ENCODE peak calls at places on chromosomes 1 and 21, in eight cellular contexts. P, K, L, V, N, Z, H and Y are unnamed samples.

GRCh38 chr1:60681095-60681860 is 401.1 kb upstream of the NFIA start:
- DNase-seq in H (no peak), L (no peak), N (no peak), K (no peak), V (no peak), P (no peak), Z (peak), Y (no peak)

GRCh38 chr1:196501760-196502428 is 106.3 kb downstream of the KCNT2 start:
- DNase-seq in Z (no peak), P (no peak), N (no peak), L (no peak), K (no peak), H (no peak), V (no peak), Y (no peak)

GRCh38 chr1:74731399-74732052 is 1.3 kb downstream of the CRYZ start:
- DNase-seq in Z (peak), N (peak), H (peak), P (no peak), K (peak), V (no peak), L (peak), Y (no peak)

GRCh38 chr21:44755227-44755626 is 43.9 kb upstream of the TSPEAR start:
- DNase-seq in K (peak), Z (peak), L (peak), H (no peak), P (no peak), V (no peak), N (peak), Y (peak)

GRCh38 chr1:51535006-51535592 is 16.0 kb upstream of the EPS15 start:
- DNase-seq in H (peak), L (peak), N (peak), P (peak), Z (peak), V (peak), K (peak), Y (no peak)

GRCh38 chr1:15948600-15949452 is 27.1 kb downstream of the ZBTB17 start:
- DNase-seq in N (peak), V (no peak), L (no peak), H (peak), K (peak), Z (peak), P (no peak), Y (no peak)

GRCh38 chr1:226738995-226739695 is at the start of gene ITPKB:
- DNase-seq in N (no peak), K (peak), Z (peak), P (peak), H (peak), V (no peak), L (peak), Y (no peak)

GRCh38 chr1:228160201-228160761 is 5.3 kb upstream of the IBA57 start:
- DNase-seq in P (no peak), Z (no peak), H (no peak), L (no peak), K (no peak), N (no peak), V (no peak), Y (no peak)

GRCh38 chr1:161879261-161879660 is 113.1 kb downstream of the ATF6 start:
- DNase-seq in Z (no peak), P (no peak), V (no peak), L (no peak), H (no peak), N (no peak), K (no peak), Y (no peak)

GRCh38 chr1:153680120-153680403 is 1.6 kb downstream of the NPR1 start:
- DNase-seq in K (no peak), H (no peak), P (no peak), Z (no peak), N (no peak), L (no peak), V (no peak), Y (no peak)

GRCh38 chr1:143691400-143691891 is 280.3 kb downstream of the FAM72C start:
- DNase-seq in V (peak), H (peak), Z (no peak), N (peak), P (no peak), K (no peak), L (peak), Y (no peak)

GRCh38 chr1:149885364-149886111 is 13.8 kb upstream of the BOLA1 start:
- DNase-seq in N (peak), K (peak), H (peak), P (no peak), V (peak), Z (peak), L (peak), Y (no peak)

GRCh38 chr1:13829152-13829769 is 129.3 kb downstream of the PRDM2 start:
- DNase-seq in L (peak), P (no peak), Z (no peak), K (no peak), N (peak), V (peak), H (no peak), Y (no peak)

GRCh38 chr1:13830170-13830569 is 130.2 kb downstream of the PRDM2 start:
- DNase-seq in P (no peak), N (no peak), V (no peak), K (no peak), Z (no peak), H (no peak), L (no peak), Y (no peak)

GRCh38 chr1:13830616-13831280 is 130.8 kb downstream of the PRDM2 start:
- DNase-seq in P (no peak), K (peak), N (no peak), V (no peak), H (no peak), Z (no peak), L (no peak), Y (no peak)

GRCh38 chr1:13826591-13826990 is 126.6 kb downstream of the PRDM2 start:
- DNase-seq in K (no peak), N (no peak), Z (no peak), H (no peak), V (no peak), L (no peak), P (no peak), Y (no peak)

GRCh38 chr1:13828454-13829151 is 128.6 kb downstream of the PRDM2 start:
- DNase-seq in K (no peak), N (peak), L (peak), V (peak), P (peak), H (peak), Z (no peak), Y (no peak)
- H3K27ac ChIP-seq in K (no peak), N (no peak), L (no peak), V (no peak), P (no peak), H (no peak), Z (no peak), Y (no peak)

DNA sequence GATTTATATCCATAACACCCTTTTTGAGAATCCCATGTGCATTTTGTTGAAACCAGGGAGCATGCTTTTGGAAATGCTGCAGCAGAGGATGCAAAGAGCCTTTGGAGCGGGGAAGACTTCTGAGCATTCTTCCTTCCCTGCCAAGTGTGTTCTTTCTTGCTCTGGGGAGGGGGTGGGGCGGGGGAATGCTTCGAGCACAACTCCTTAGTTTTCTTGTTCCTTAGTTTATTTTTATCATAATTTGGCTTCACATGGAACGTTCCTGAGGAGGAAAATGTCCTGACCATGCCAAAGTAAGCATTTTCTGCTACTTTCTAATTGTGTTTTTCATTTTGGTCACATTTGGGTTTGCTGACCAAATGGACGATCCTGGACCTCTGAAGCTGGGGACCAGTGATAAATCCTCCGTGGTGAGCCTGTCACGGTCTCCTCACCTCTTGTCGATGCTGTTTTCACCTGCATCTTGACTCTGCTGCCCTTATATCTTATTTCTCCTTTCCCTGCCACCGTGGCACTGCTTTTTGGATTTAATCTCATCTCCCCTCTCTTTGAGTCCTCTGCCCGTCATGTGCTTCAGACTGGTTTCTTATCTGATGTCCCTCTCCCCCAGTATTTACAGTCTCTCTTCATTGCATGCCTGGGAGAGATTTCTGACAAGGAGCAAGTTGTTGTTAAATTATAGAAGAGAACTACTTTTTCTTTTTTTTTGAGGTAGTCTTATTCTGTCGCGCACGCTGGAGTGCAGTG is 2.4 kb downstream of the CTPS1 start:
- DNase-seq in V (no peak), L (no peak), N (no peak), Z (no peak), P (no peak), K (peak), H (peak), Y (no peak)
- H3K9ac ChIP-seq in V (peak), L (peak), N (peak), Z (no peak), P (peak), K (no peak), H (no peak), Y (peak)

GRCh38 chr1:199751524-199751923 is 276.0 kb upstream of the NR5A2 start:
- DNase-seq in K (no peak), Z (no peak), L (no peak), N (no peak), V (no peak), P (no peak), H (no peak), Y (no peak)

GRCh38 chr1:199752688-199753027 is 274.9 kb upstream of the NR5A2 start:
- DNase-seq in Z (no peak), K (no peak), L (no peak), P (no peak), V (no peak), N (no peak), H (no peak), Y (no peak)

GRCh38 chr1:199751962-199752687 is 275.4 kb upstream of the NR5A2 start:
- DNase-seq in L (no peak), H (no peak), Z (no peak), V (no peak), K (no peak), P (no peak), N (no peak), Y (no peak)

GRCh38 chr1:199746985-199747384 is 280.5 kb upstream of the NR5A2 start:
- DNase-seq in L (no peak), P (no peak), Z (no peak), N (no peak), K (no peak), V (no peak), H (no peak), Y (no peak)

GRCh38 chr1:199747984-199748383 is 279.5 kb upstream of the NR5A2 start:
- DNase-seq in Z (no peak), K (no peak), P (no peak), V (no peak), L (no peak), N (no peak), H (no peak), Y (no peak)
- TF ChIP-seq EZH2 in Z (no peak), K (no peak), P (no peak), V (no peak), L (no peak), N (no peak), H (no peak), Y (no peak)

DNA sequence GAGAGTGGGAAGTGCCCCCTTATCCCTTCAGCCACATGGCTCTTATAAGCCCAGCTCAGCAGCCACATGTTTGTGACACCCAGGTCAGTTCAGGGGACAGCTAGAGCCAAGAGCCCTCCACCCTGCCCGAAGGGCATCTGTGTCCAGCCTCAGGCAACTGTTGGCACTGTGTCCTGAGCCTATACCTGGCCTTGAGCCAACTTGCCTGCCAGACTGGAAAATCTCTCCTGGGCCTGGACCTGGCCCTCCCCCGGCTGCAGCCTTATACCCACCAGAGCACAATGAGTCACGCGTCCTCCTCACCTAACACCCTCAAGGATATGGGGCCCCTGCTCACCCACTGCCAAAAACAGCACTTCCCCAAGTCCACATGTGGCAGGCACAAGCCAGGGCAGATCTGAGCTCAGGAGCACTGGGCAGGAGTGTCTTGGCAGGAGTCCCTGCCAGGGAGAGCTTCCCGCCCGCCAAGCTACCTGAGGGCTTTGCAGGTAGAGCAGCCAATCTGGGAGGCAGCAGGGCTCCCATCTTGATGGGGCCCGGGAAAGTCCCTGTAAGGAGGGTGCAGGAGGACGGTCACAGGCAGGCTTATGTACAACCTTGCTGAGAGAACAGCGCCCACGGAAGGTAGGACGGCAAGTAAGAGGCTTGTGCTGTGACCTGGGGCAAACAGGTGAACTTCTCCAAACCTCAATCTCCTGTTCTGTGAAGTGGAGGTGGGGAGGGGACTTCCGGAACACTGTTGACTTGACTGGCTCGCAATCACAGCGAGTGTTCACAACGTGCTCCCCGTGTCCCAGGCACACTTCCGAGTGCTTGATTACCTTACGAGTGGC is 19.8 kb upstream of the HSPG2 start:
- DNase-seq in L (peak), P (no peak), Z (peak), K (peak), H (peak), N (peak), V (no peak), Y (no peak)
- H3K27ac ChIP-seq in L (peak), P (no peak), Z (peak), K (no peak), H (no peak), N (no peak), V (peak), Y (no peak)

GRCh38 chr1:47433453-47434050 is 4.3 kb upstream of the FOXD2 start:
- DNase-seq in N (no peak), P (no peak), L (no peak), K (no peak), H (no peak), Z (no peak), V (no peak), Y (no peak)

GRCh38 chr1:47435506-47436303 is 2.1 kb upstream of the FOXD2 start:
- DNase-seq in V (no peak), Z (no peak), H (no peak), L (no peak), N (no peak), P (no peak), K (no peak), Y (no peak)

GRCh38 chr1:47432071-47433036 is 5.5 kb upstream of the FOXD2 start:
- DNase-seq in N (peak), V (no peak), K (peak), L (peak), Z (peak), P (no peak), H (peak), Y (no peak)

GRCh38 chr1:47433037-47433421 is 4.8 kb upstream of the FOXD2 start:
- DNase-seq in K (no peak), Z (no peak), V (no peak), H (no peak), N (no peak), P (no peak), L (no peak), Y (no peak)

GRCh38 chr1:47434051-47434842 is 3.6 kb upstream of the FOXD2 start:
- DNase-seq in K (peak), N (no peak), P (no peak), V (no peak), Z (peak), H (peak), L (peak), Y (no peak)
- H3K9ac ChIP-seq in K (no peak), N (no peak), P (peak), V (no peak), Z (no peak), H (peak), L (no peak), Y (peak)

DNA sequence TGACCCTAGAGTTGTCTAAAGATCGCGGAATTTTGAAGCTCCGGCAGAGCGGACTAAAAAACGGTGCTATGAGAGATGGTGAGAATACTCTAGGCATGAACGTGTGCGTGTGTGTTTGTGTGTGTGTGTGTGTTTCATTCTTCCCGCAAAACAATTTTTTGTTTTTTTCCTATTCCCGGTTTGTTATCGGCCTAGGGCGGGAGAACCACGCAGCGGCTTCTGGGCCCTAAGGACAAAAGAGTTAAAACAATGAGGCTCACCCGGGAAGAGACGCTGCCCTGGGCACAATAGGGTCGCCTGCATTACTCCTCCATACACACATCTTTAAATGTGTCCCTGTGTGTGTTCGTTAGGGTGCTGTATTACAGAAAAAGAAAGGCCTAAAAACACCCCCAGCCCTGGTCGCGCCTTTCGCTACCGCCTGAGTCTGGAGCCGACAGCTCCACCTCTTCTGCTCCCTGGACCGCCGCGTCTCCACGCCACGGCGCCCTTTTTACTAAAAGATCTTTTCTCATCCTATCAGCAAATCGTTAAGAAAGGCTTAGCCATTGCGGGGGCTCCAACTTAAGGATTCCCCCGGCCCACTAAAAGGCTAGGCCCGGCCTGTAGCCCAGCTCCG is 3.0 kb downstream of the TBX15 start:
- DNase-seq in N (no peak), H (peak), P (no peak), K (no peak), V (no peak), Z (no peak), L (no peak), Y (no peak)
- TF ChIP-seq EZH2 in N (no peak), H (no peak), P (no peak), K (no peak), V (no peak), Z (peak), L (no peak), Y (no peak)

GRCh38 chr1:32291145-32291707 is 657 bp upstream of the HDAC1 start:
- DNase-seq in H (peak), P (no peak), Z (peak), V (no peak), L (peak), N (peak), K (no peak), Y (no peak)
- H3K27ac ChIP-seq in H (peak), P (peak), Z (peak), V (peak), L (peak), N (peak), K (peak), Y (peak)

GRCh38 chr21:37433441-37433840 is 66.9 kb downstream of the DYRK1A start:
- DNase-seq in Z (no peak), N (no peak), L (no peak), P (no peak), H (no peak), V (no peak), K (no peak), Y (no peak)

GRCh38 chr21:37435120-37435519 is 68.5 kb downstream of the DYRK1A start:
- DNase-seq in P (peak), Z (peak), K (peak), H (peak), N (peak), L (peak), V (peak), Y (peak)

GRCh38 chr21:37437376-37438080 is 71.0 kb downstream of the DYRK1A start:
- DNase-seq in P (no peak), L (no peak), K (peak), Z (no peak), N (no peak), V (no peak), H (peak), Y (no peak)

GRCh38 chr21:37436180-37436579 is 69.6 kb downstream of the DYRK1A start:
- DNase-seq in N (no peak), K (no peak), P (no peak), H (no peak), L (no peak), Z (no peak), V (no peak), Y (no peak)

DNA sequence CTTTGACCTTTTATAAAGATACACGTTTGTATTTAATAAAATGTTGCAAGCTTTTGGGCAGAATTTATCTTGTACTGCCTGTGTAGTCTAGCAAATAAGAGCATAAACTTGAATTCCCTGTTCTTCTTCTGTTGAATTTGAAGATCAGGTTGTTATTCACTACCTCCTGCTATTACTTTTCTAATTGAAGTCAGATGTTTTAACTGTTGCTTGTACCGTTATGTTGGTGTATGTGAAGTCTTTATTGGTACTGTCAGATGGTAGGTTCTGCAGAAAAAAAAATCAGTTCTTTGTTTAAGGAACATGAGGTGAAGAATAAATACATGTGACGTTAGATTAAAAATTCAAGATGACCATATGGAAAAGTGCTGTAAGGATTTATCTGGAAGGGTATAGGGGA is 69.1 kb downstream of the DYRK1A start:
- DNase-seq in Z (no peak), V (no peak), L (no peak), K (no peak), P (no peak), N (no peak), H (no peak), Y (no peak)
- H3K9ac ChIP-seq in Z (no peak), V (no peak), L (no peak), K (no peak), P (no peak), N (no peak), H (no peak), Y (no peak)